ENCODE peak calls at places on chromosomes 4 and X, in four cellular contexts. A is neural progenitor cell, I is progenitor cell of endocrine pancreas, B is head of caudate nucleus. K is an unnamed sample.

GRCh38 chr4:76601791-76602190 is 166.8 kb downstream of the SHROOM3 start:
- DNase-seq in A (no peak), I (no peak), B (no peak), K (no peak)

GRCh38 chr4:71680706-71681105 is 103.2 kb downstream of the GC start:
- DNase-seq in A (no peak), I (no peak), B (no peak), K (no peak)

GRCh38 chr4:172995161-172995560 is 173.4 kb upstream of the GALNT7 start:
- DNase-seq in A (no peak), I (no peak), B (no peak), K (no peak)

GRCh38 chr4:163562496-163562895 is 68.0 kb downstream of the TMA16 start:
- DNase-seq in A (no peak), I (no peak), B (no peak), K (no peak)

GRCh38 chrX:69153060-69153730 is 12.1 kb downstream of the PJA1 start:
- DNase-seq in A (peak), I (no peak), B (peak), K (no peak)

GRCh38 chr4:73053076-73053475 is 16.4 kb downstream of the COX18 start:
- DNase-seq in A (no peak), I (no peak), B (no peak), K (no peak)

GRCh38 chrX:39398215-39398972 is 597.1 kb downstream of the MID1IP1 start:
- DNase-seq in A (no peak), I (no peak), B (no peak), K (no peak)

GRCh38 chr4:136336479-136336878 is 1195.8 kb downstream of the PCDH18 start:
- DNase-seq in A (no peak), I (no peak), B (no peak), K (no peak)

GRCh38 chrX:45619290-45619689 is 418.6 kb upstream of the DIPK2B start:
- DNase-seq in A (peak), I (no peak), B (no peak), K (no peak)

GRCh38 chr4:47831026-47831689 is 6.7 kb downstream of the CORIN start:
- DNase-seq in A (no peak), I (no peak), B (no peak), K (no peak)

GRCh38 chr4:73621357-73621756 is 1.1 kb upstream of the RASSF6 start:
- DNase-seq in A (no peak), I (no peak), B (no peak), K (no peak)

GRCh38 chrX:41337140-41337539 is 3.2 kb downstream of the DDX3X start:
- DNase-seq in A (no peak), I (no peak), B (no peak), K (no peak)

GRCh38 chr4:1837069-1837468 is 18.9 kb downstream of the LETM1 start:
- DNase-seq in A (no peak), I (no peak), B (peak), K (no peak)

GRCh38 chrX:8647176-8647575 is 84.8 kb downstream of the ANOS1 start:
- DNase-seq in A (no peak), I (no peak), B (no peak), K (no peak)

GRCh38 chrX:112235547-112235946 is 153.0 kb upstream of the TRPC5 start:
- DNase-seq in A (no peak), I (no peak), B (no peak), K (no peak)

GRCh38 chr4:92199135-92199534 is 104.6 kb upstream of the GRID2 start:
- DNase-seq in A (no peak), I (no peak), B (no peak), K (no peak)

GRCh38 chr4:16443504-16444088 is 217.3 kb upstream of the TAPT1 start:
- DNase-seq in A (peak), I (no peak), B (peak), K (no peak)

GRCh38 chr4:84879651-84880200 is 86.8 kb downstream of the WDFY3 start:
- DNase-seq in A (no peak), I (no peak), B (no peak), K (no peak)

GRCh38 chr4:650951-651883 is 22.9 kb downstream of the ATP5ME start:
- DNase-seq in A (peak), I (no peak), B (peak), K (no peak)

GRCh38 chrX:66756717-66757116 is 117.8 kb upstream of the EDA2R start:
- DNase-seq in A (no peak), I (no peak), B (no peak), K (no peak)

GRCh38 chrX:136080766-136081165 is 66.6 kb upstream of the FHL1 start:
- DNase-seq in A (no peak), I (no peak), B (no peak), K (no peak)

GRCh38 chrX:10158279-10158939 is 1.6 kb downstream of the CLCN4 start:
- DNase-seq in A (peak), I (peak), B (peak), K (no peak)

GRCh38 chrX:139828037-139828436 is 104.8 kb downstream of the ATP11C start:
- DNase-seq in A (no peak), I (no peak), B (no peak), K (no peak)

GRCh38 chrX:47358387-47359065 is 11.9 kb upstream of the ZNF157 start:
- DNase-seq in A (no peak), I (no peak), B (no peak), K (no peak)

GRCh38 chr4:182354106-182354505 is 110.9 kb downstream of the TENM3 start:
- DNase-seq in A (no peak), I (no peak), B (no peak), K (no peak)

GRCh38 chr4:94349193-94349592 is 6.6 kb upstream of the HPGDS start:
- DNase-seq in A (no peak), I (no peak), B (no peak), K (no peak)